ENCODE peak calls at places on chromosomes 11 and 22, in seven cellular contexts. O is GM12892, V is K562, N is GM12878, Q is GM12891, A is H1, E is HepG2. R is an unnamed sample.

GRCh38 chr22:27490080-27490479 is 311.5 kb downstream of the MN1 start:
- DNase-seq in O (no peak), V (no peak), N (no peak), Q (no peak), A (no peak), E (no peak), R (no peak)

GRCh38 chr11:134120921-134121526 is 52.2 kb downstream of the JAM3 start:
- DNase-seq in O (no peak), V (no peak), N (no peak), Q (no peak), A (no peak), E (no peak), R (peak; percentile 61)

GRCh38 chr11:96869207-96869606 is 479.4 kb downstream of the JRKL start:
- DNase-seq in O (no peak), V (no peak), N (no peak), Q (no peak), A (no peak), E (no peak), R (no peak)

GRCh38 chr11:12702999-12703453 is 28.8 kb downstream of the TEAD1 start:
- DNase-seq in O (no peak), V (no peak), N (no peak), Q (no peak), A (no peak), E (no peak), R (no peak)

GRCh38 chr11:68302256-68303054 is 9.9 kb upstream of the LRP5 start:
- DNase-seq in O (no peak), V (no peak), N (no peak), Q (no peak), A (no peak), E (peak; percentile 71), R (peak; percentile 15)

GRCh38 chr22:30471616-30472318 is at the start of gene SEC14L3:
- DNase-seq in O (no peak), V (no peak), N (no peak), Q (no peak), A (no peak), E (no peak), R (no peak)

GRCh38 chr11:36002196-36002595 is 58.3 kb downstream of the LDLRAD3 start:
- DNase-seq in O (no peak), V (no peak), N (no peak), Q (no peak), A (peak; percentile 9), E (no peak), R (no peak)

GRCh38 chr11:83671295-83671694 is 385.1 kb upstream of the CCDC90B start:
- DNase-seq in O (no peak), V (no peak), N (no peak), Q (no peak), A (no peak), E (no peak), R (no peak)

GRCh38 chr22:17370036-17370765 is 941 bp downstream of the CECR2 start:
- DNase-seq in O (no peak), V (no peak), N (no peak), Q (no peak), A (no peak), E (no peak), R (peak; percentile 32)

GRCh38 chr11:57179701-57180100 is 2.1 kb upstream of the LRRC55 start:
- DNase-seq in O (no peak), V (no peak), N (no peak), Q (no peak), A (no peak), E (no peak), R (no peak)

GRCh38 chr22:40374567-40374966 is 4.2 kb downstream of the SGSM3 start:
- DNase-seq in O (no peak), V (no peak), N (no peak), Q (no peak), A (no peak), E (no peak), R (no peak)

GRCh38 chr22:17597217-17597616 is 31.3 kb downstream of the ATP6V1E1 start:
- DNase-seq in O (no peak), V (no peak), N (no peak), Q (no peak), A (no peak), E (no peak), R (no peak)

GRCh38 chr22:30877662-30878515 is 90.7 kb downstream of the MORC2 start:
- DNase-seq in O (no peak), V (no peak), N (no peak), Q (no peak), A (no peak), E (no peak), R (peak; percentile 35)

GRCh38 chr11:132134322-132134721 is 763.9 kb downstream of the NTM start:
- DNase-seq in O (no peak), V (no peak), N (no peak), Q (no peak), A (no peak), E (no peak), R (no peak)

GRCh38 chr11:111633756-111634362 is 31.6 kb downstream of the SIK2 start:
- DNase-seq in O (no peak), V (no peak), N (peak; percentile 17), Q (no peak), A (no peak), E (peak; percentile 51), R (peak; percentile 27)

GRCh38 chr11:69828276-69828970 is 9.2 kb upstream of the FGF3 start:
- DNase-seq in O (no peak), V (no peak), N (no peak), Q (no peak), A (no peak), E (no peak), R (no peak)

GRCh38 chr11:12075822-12076821 is 34.3 kb upstream of the MICAL2 start:
- DNase-seq in O (no peak), V (no peak), N (no peak), Q (no peak), A (no peak), E (no peak), R (no peak)

GRCh38 chr11:77704029-77704428 is 66.4 kb upstream of the CLNS1A start:
- DNase-seq in O (no peak), V (no peak), N (no peak), Q (no peak), A (no peak), E (peak; percentile 76), R (no peak)

GRCh38 chr22:36386351-36386899 is 1.3 kb downstream of the MYH9 start:
- DNase-seq in O (peak; percentile 60), V (no peak), N (peak; percentile 63), Q (no peak), A (no peak), E (no peak), R (no peak)

GRCh38 chr11:70420008-70420464 is 21.7 kb downstream of the CTTN start:
- DNase-seq in O (no peak), V (peak; percentile 94), N (no peak), Q (no peak), A (no peak), E (no peak), R (no peak)

GRCh38 chr11:128463386-128463829 is 124.0 kb downstream of the ETS1 start:
- DNase-seq in O (no peak), V (no peak), N (no peak), Q (no peak), A (no peak), E (no peak), R (peak; percentile 39)
- TF ChIP-seq TAF1 in O (no peak), V (no peak), N (no peak), Q (no peak), A (no peak), E (no peak), R (no peak)

DNA sequence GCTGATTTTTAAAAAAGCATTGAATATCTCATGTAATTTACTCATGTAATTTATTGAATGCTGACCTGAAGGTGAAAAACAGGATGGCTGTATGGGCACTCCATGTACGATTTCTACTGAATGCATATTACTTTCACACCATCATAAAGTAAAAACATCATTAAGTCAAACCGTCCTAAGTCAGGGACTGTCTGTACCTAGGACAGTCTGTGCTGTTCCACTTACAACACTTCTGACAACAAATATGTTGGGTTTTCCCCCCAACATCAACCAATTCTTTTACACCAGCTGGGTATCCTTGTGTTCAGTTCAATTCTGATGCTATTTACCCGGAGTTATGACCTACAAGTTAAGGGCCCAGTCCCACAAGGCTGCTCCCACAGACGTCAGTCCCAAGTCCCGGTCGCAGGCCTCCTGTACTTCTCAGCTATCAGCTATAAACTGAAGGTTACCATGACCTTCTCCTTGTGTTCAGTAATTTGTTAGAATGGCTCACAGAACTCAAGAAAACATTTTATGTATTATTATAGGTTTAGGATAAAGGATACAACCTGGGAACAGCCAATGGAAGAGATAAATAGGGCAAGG is 17.0 kb downstream of the UVRAG start:
- DNase-seq in O (no peak), V (no peak), N (no peak), Q (no peak), A (no peak), E (no peak), R (no peak)
- TF ChIP-seq TAF1 in O (no peak), V (no peak), N (no peak), Q (no peak), A (no peak), E (no peak), R (no peak)

GRCh38 chr22:38835888-38836301 is 7.9 kb downstream of the NPTXR start:
- DNase-seq in O (no peak), V (no peak), N (no peak), Q (no peak), A (no peak), E (no peak), R (no peak)

GRCh38 chr22:38833061-38833460 is 10.8 kb downstream of the NPTXR start:
- DNase-seq in O (no peak), V (no peak), N (no peak), Q (no peak), A (no peak), E (no peak), R (no peak)

GRCh38 chr22:38834991-38835390 is 8.8 kb downstream of the NPTXR start:
- DNase-seq in O (no peak), V (no peak), N (no peak), Q (no peak), A (no peak), E (no peak), R (no peak)

GRCh38 chr22:38832005-38832978 is 11.5 kb downstream of the NPTXR start:
- DNase-seq in O (no peak), V (no peak), N (no peak), Q (no peak), A (no peak), E (no peak), R (no peak)

GRCh38 chr22:38834215-38834953 is 9.4 kb downstream of the NPTXR start:
- DNase-seq in O (no peak), V (no peak), N (no peak), Q (no peak), A (no peak), E (no peak), R (no peak)
- TF ChIP-seq TAF1 in O (no peak), V (no peak), N (no peak), Q (no peak), A (no peak), E (no peak), R (no peak)

GRCh38 chr11:122155001-122155400 is 39.0 kb upstream of the BLID start:
- DNase-seq in O (no peak), V (no peak), N (no peak), Q (no peak), A (no peak), E (no peak), R (no peak)

GRCh38 chr11:122159173-122159701 is 43.2 kb upstream of the BLID start:
- DNase-seq in O (no peak), V (no peak), N (no peak), Q (no peak), A (no peak), E (no peak), R (peak; percentile 9)

GRCh38 chr11:122155765-122156527 is 39.9 kb upstream of the BLID start:
- DNase-seq in O (no peak), V (no peak), N (no peak), Q (no peak), A (no peak), E (no peak), R (no peak)

GRCh38 chr11:122159861-122160260 is 43.8 kb upstream of the BLID start:
- DNase-seq in O (no peak), V (no peak), N (no peak), Q (no peak), A (no peak), E (no peak), R (no peak)

GRCh38 chr11:122157540-122158173 is 41.6 kb upstream of the BLID start:
- DNase-seq in O (no peak), V (no peak), N (no peak), Q (no peak), A (no peak), E (no peak), R (no peak)
- TF ChIP-seq TAF1 in O (no peak), V (no peak), N (no peak), Q (no peak), A (no peak), E (no peak), R (no peak)

R was measured in SK-N-SH.